ENCODE peak calls at places on chromosomes 5 and 9, in four cellular contexts. O is stimulated activated CD8-positive, alpha-beta memory T cell treated with anti-CD3 and anti-CD28 coated beads, Interleukin-4, amount 100 ng/mL, for 4 hours; Z is GM19239; H is HEK293T. P is an unnamed sample.

GRCh38 chr9:127123239-127123935 is 952 bp upstream of the ANGPTL2 start:
- DNase-seq in O (no peak), Z (no peak), H (no peak), P (peak)

GRCh38 chr5:175460126-175460525 is 16.1 kb upstream of the DRD1 start:
- DNase-seq in O (no peak), Z (no peak), H (no peak), P (no peak)

GRCh38 chr9:76818271-76818670 is 54.0 kb downstream of the PCA3 start:
- DNase-seq in O (no peak), Z (no peak), H (peak), P (peak)

GRCh38 chr9:106892632-106893031 is 29.7 kb downstream of the ZNF462 start:
- DNase-seq in O (no peak), Z (no peak), H (peak), P (no peak)

GRCh38 chr9:124803911-124804310 is 27.0 kb downstream of the OLFML2A start:
- DNase-seq in O (no peak), Z (no peak), H (no peak), P (no peak)

GRCh38 chr5:167898361-167899042 is 392.9 kb upstream of the WWC1 start:
- DNase-seq in O (no peak), Z (no peak), H (no peak), P (no peak)

GRCh38 chr9:98972641-98973545 is 29.2 kb downstream of the COL15A1 start:
- DNase-seq in O (no peak), Z (no peak), H (no peak), P (no peak)

GRCh38 chr9:17160327-17160726 is 25.5 kb downstream of the CNTLN start:
- DNase-seq in O (no peak), Z (no peak), H (no peak), P (no peak)

GRCh38 chr5:34521628-34522290 is 134.4 kb upstream of the RAI14 start:
- DNase-seq in O (no peak), Z (no peak), H (no peak), P (no peak)

GRCh38 chr5:139636207-139636792 is 11.8 kb upstream of the CXXC5 start:
- DNase-seq in O (peak), Z (peak), H (no peak), P (no peak)

GRCh38 chr9:117411547-117411946 is 3.3 kb downstream of the ASTN2 start:
- DNase-seq in O (no peak), Z (peak), H (peak), P (no peak)

GRCh38 chr5:94508421-94509148 is 109.8 kb downstream of the KIAA0825 start:
- DNase-seq in O (no peak), Z (no peak), H (no peak), P (no peak)

GRCh38 chr5:111345731-111346130 is 121.5 kb downstream of the CAMK4 start:
- DNase-seq in O (no peak), Z (no peak), H (no peak), P (no peak)

GRCh38 chr9:87569008-87569908 is 71.6 kb downstream of the DAPK1 start:
- DNase-seq in O (no peak), Z (no peak), H (no peak), P (no peak)

GRCh38 chr9:112831281-112831851 is 59.3 kb downstream of the SLC46A2 start:
- DNase-seq in O (no peak), Z (no peak), H (no peak), P (peak)

GRCh38 chr9:128124873-128125574 is 2.5 kb downstream of the PTGES2 start:
- DNase-seq in O (no peak), Z (no peak), H (peak), P (peak)

GRCh38 chr9:105187781-105188180 is 56.7 kb upstream of the SLC44A1 start:
- DNase-seq in O (no peak), Z (no peak), H (no peak), P (no peak)

GRCh38 chr5:173781432-173781825 is 106.7 kb upstream of the CPEB4 start:
- DNase-seq in O (no peak), Z (no peak), H (no peak), P (no peak)

GRCh38 chr5:4547547-4547946 is 592.6 kb upstream of the ADAMTS16 start:
- DNase-seq in O (no peak), Z (no peak), H (no peak), P (no peak)

GRCh38 chr9:121780641-121781040 is 129.2 kb downstream of the DAB2IP start:
- DNase-seq in O (no peak), Z (no peak), H (no peak), P (no peak)

GRCh38 chr9:68614121-68614520 is 73.4 kb upstream of the TMEM252 start:
- DNase-seq in O (no peak), Z (no peak), H (no peak), P (no peak)

GRCh38 chr5:80216753-80217596 is 38.9 kb downstream of the SERINC5 start:
- DNase-seq in O (no peak), Z (no peak), H (no peak), P (peak)

GRCh38 chr9:125694478-125694877 is 12.5 kb downstream of the MAPKAP1 start:
- DNase-seq in O (no peak), Z (no peak), H (no peak), P (no peak)

GRCh38 chr5:118405650-118406061 is 582.7 kb downstream of the DTWD2 start:
- DNase-seq in O (no peak), Z (no peak), H (no peak), P (peak)

P was measured in left ventricle myocardium superior.